ENCODE peak calls at places on chromosomes 16 and 17, in six cellular contexts. J is renal cortical epithelial cell; H is CD4-positive, CD25-positive, alpha-beta regulatory T cell; A is head of caudate nucleus; U is COR-L47; N is EL. C is an unnamed sample.

GRCh38 chr17:81517339-81518112 is 4.9 kb upstream of the ACTG1 start:
- DNase-seq in J (no peak), H (no peak), A (no peak), U (no peak), N (no peak), C (no peak)

GRCh38 chr17:77375917-77376651 is 235.3 kb downstream of the SEC14L1 start:
- DNase-seq in J (peak; percentile 63), H (peak; percentile 87), A (no peak), U (no peak), N (peak; percentile 80), C (peak; percentile 20)

GRCh38 chr17:37368577-37368976 is 7.2 kb upstream of the C17orf78 start:
- DNase-seq in J (peak; percentile 78), H (no peak), A (no peak), U (no peak), N (peak; percentile 28), C (no peak)

GRCh38 chr16:77459534-77460412 is 24.9 kb upstream of the ADAMTS18 start:
- DNase-seq in J (no peak), H (no peak), A (no peak), U (no peak), N (no peak), C (peak; percentile 53)

GRCh38 chr16:15484662-15485061 is 50.3 kb downstream of the BMERB1 start:
- DNase-seq in J (peak; percentile 50), H (no peak), A (no peak), U (no peak), N (peak; percentile 49), C (no peak)

GRCh38 chr16:19367335-19367734 is 50.3 kb upstream of the TMC5 start:
- DNase-seq in J (no peak), H (no peak), A (no peak), U (no peak), N (no peak), C (no peak)

GRCh38 chr17:1180958-1181768 is 1.4 kb upstream of the ABR start:
- DNase-seq in J (no peak), H (no peak), A (peak; percentile 85), U (no peak), N (no peak), C (no peak)

GRCh38 chr16:65097296-65097695 is 24.6 kb downstream of the CDH11 start:
- DNase-seq in J (no peak), H (no peak), A (no peak), U (no peak), N (no peak), C (no peak)

GRCh38 chr17:59872351-59872750 is 20.4 kb downstream of the TUBD1 start:
- DNase-seq in J (no peak), H (no peak), A (no peak), U (no peak), N (no peak), C (no peak)

GRCh38 chr17:40303706-40304450 is 5.1 kb upstream of the RARA start:
- DNase-seq in J (no peak), H (no peak), A (no peak), U (peak; percentile 51), N (no peak), C (no peak)

GRCh38 chr17:81821603-81822311 is 11.3 kb downstream of the MCRIP1 start:
- DNase-seq in J (peak; percentile 67), H (peak; percentile 72), A (peak; percentile 61), U (peak; percentile 90), N (peak; percentile 27), C (peak; percentile 72)

GRCh38 chr17:48548687-48549621 is 4.0 kb upstream of the HOXB2 start:
- DNase-seq in J (no peak), H (no peak), A (no peak), U (no peak), N (no peak), C (no peak)

GRCh38 chr17:4780325-4781010 is 5.7 kb downstream of the VMO1 start:
- DNase-seq in J (no peak), H (no peak), A (no peak), U (no peak), N (no peak), C (no peak)

GRCh38 chr16:81447383-81448101 is 2.9 kb downstream of the CMIP start:
- DNase-seq in J (peak; percentile 45), H (no peak), A (no peak), U (no peak), N (no peak), C (no peak)

GRCh38 chr17:43406676-43407645 is 8.2 kb downstream of the ARL4D start:
- DNase-seq in J (peak; percentile 55), H (no peak), A (peak; percentile 63), U (no peak), N (peak; percentile 69), C (no peak)

GRCh38 chr16:8595783-8596182 is 5.5 kb upstream of the TMEM114 start:
- DNase-seq in J (no peak), H (no peak), A (no peak), U (no peak), N (no peak), C (no peak)

GRCh38 chr16:60642956-60643355 is 1393.3 kb downstream of the CDH8 start:
- DNase-seq in J (peak; percentile 6), H (no peak), A (no peak), U (no peak), N (no peak), C (no peak)

GRCh38 chr16:70257391-70257790 is 5.7 kb upstream of the EXOSC6 start:
- DNase-seq in J (no peak), H (no peak), A (no peak), U (no peak), N (peak; percentile 24), C (no peak)

GRCh38 chr16:64253114-64253513 is 868.7 kb downstream of the CDH11 start:
- DNase-seq in J (no peak), H (no peak), A (no peak), U (no peak), N (no peak), C (no peak)

GRCh38 chr16:48117217-48118105 is 38.3 kb downstream of the ABCC12 start:
- DNase-seq in J (no peak), H (peak; percentile 48), A (peak; percentile 18), U (peak; percentile 26), N (peak; percentile 44), C (peak; percentile 17)

GRCh38 chr17:47176438-47176837 is 12.7 kb downstream of the CDC27 start:
- DNase-seq in J (no peak), H (no peak), A (no peak), U (no peak), N (no peak), C (no peak)

GRCh38 chr16:10964891-10965326 is 20.5 kb downstream of the CLEC16A start:
- DNase-seq in J (no peak), H (peak; percentile 92), A (no peak), U (no peak), N (no peak), C (no peak)

GRCh38 chr17:4733073-4733531 is 1.9 kb downstream of the MED11 start:
- DNase-seq in J (no peak), H (peak; percentile 34), A (no peak), U (no peak), N (no peak), C (no peak)

GRCh38 chr16:79598341-79599181 is 2.0 kb downstream of the MAF start:
- DNase-seq in J (peak; percentile 68), H (peak; percentile 69), A (peak; percentile 63), U (no peak), N (peak; percentile 30), C (peak; percentile 24)

GRCh38 chr16:69471121-69471520 is 46.7 kb downstream of the CYB5B start:
- DNase-seq in J (no peak), H (peak; percentile 26), A (no peak), U (no peak), N (no peak), C (no peak)

C was measured in NCI-H510A treated with DMSO at 0.1 percent for 48 hours.